ENCODE peak calls at places on chromosome 1, in four cellular contexts. S is mammary epithelial cell, X is A673, J is HepG2. G is an unnamed sample.

GRCh38 chr1:66271216-66271903 is 262.6 kb upstream of the SGIP1 start:
- DNase-seq in S (peak; percentile 96), X (peak; percentile 96), J (no peak), G (peak; percentile 99)

GRCh38 chr1:42973304-42973703 is 14.6 kb upstream of the SLC2A1 start:
- DNase-seq in S (no peak), X (no peak), J (no peak), G (peak; percentile 47)

GRCh38 chr1:34013958-34014737 is 150.3 kb downstream of the HMGB4 start:
- DNase-seq in S (no peak), X (peak; percentile 38), J (no peak), G (no peak)

GRCh38 chr1:205947024-205947423 is 3.8 kb upstream of the SLC26A9 start:
- DNase-seq in S (peak; percentile 75), X (no peak), J (no peak), G (no peak)

GRCh38 chr1:150420560-150421265 is 56.8 kb downstream of the RPRD2 start:
- DNase-seq in S (no peak), X (peak; percentile 25), J (no peak), G (peak; percentile 40)

GRCh38 chr1:41280189-41281032 is 38.3 kb upstream of the SCMH1 start:
- DNase-seq in S (no peak), X (no peak), J (no peak), G (no peak)

GRCh38 chr1:198699167-198700015 is 60.6 kb downstream of the PTPRC start:
- DNase-seq in S (peak; percentile 64), X (peak; percentile 47), J (peak; percentile 30), G (peak; percentile 25)

GRCh38 chr1:34296059-34296458 is 119.4 kb downstream of the C1orf94 start:
- DNase-seq in S (no peak), X (no peak), J (no peak), G (no peak)

GRCh38 chr1:235838021-235838420 is 28.7 kb downstream of the LYST start:
- DNase-seq in S (no peak), X (no peak), J (no peak), G (no peak)

GRCh38 chr1:92957020-92957734 is 4.1 kb downstream of the DIPK1A start:
- DNase-seq in S (no peak), X (no peak), J (no peak), G (no peak)

GRCh38 chr1:247923941-247924340 is 748 bp upstream of the OR2AJ1 start:
- DNase-seq in S (no peak), X (no peak), J (no peak), G (no peak)

GRCh38 chr1:222970040-222970439 is 155.2 kb downstream of the DISP1 start:
- DNase-seq in S (no peak), X (peak; percentile 4), J (no peak), G (no peak)

GRCh38 chr1:180170569-180170968 is 15.9 kb downstream of the QSOX1 start:
- DNase-seq in S (peak; percentile 73), X (no peak), J (peak; percentile 19), G (no peak)

GRCh38 chr1:150476754-150477153 is 10.5 kb upstream of the TARS2 start:
- DNase-seq in S (no peak), X (no peak), J (no peak), G (no peak)

GRCh38 chr1:243345205-243345604 is 89.4 kb downstream of the SDCCAG8 start:
- DNase-seq in S (no peak), X (peak; percentile 2), J (no peak), G (no peak)

GRCh38 chr1:89602871-89603404 is 30.0 kb upstream of the LRRC8C start:
- DNase-seq in S (no peak), X (no peak), J (no peak), G (no peak)

GRCh38 chr1:203800001-203800400 is 4.6 kb downstream of the ZBED6 start:
- DNase-seq in S (no peak), X (no peak), J (no peak), G (no peak)

GRCh38 chr1:147273409-147274307 is 31.2 kb downstream of the CHD1L start:
- DNase-seq in S (peak; percentile 79), X (peak; percentile 80), J (peak; percentile 56), G (peak; percentile 72)

GRCh38 chr1:153565529-153566374 is at the start of gene S100A2:
- DNase-seq in S (peak; percentile 99), X (peak; percentile 77), J (peak; percentile 40), G (peak; percentile 93)

GRCh38 chr1:38003261-38004250 is 1.8 kb downstream of the FHL3 start:
- DNase-seq in S (no peak), X (no peak), J (no peak), G (no peak)

GRCh38 chr1:224831501-224831900 is 98.0 kb upstream of the DNAH14 start:
- DNase-seq in S (no peak), X (no peak), J (no peak), G (peak; percentile 20)

GRCh38 chr1:19884312-19884711 is 2.1 kb downstream of the OTUD3 start:
- DNase-seq in S (no peak), X (no peak), J (no peak), G (no peak)

GRCh38 chr1:242523282-242523967 is 1.1 kb downstream of the PLD5 start:
- DNase-seq in S (peak; percentile 4), X (no peak), J (no peak), G (no peak)

GRCh38 chr1:12189328-12189682 is 22.5 kb downstream of the TNFRSF1B start:
- DNase-seq in S (no peak), X (no peak), J (no peak), G (no peak)

GRCh38 chr1:199522338-199522737 is 505.2 kb upstream of the NR5A2 start:
- DNase-seq in S (no peak), X (no peak), J (no peak), G (peak; percentile 10)

GRCh38 chr1:15994590-15995351 is 9.3 kb upstream of the SRARP start:
- DNase-seq in S (peak; percentile 40), X (peak; percentile 29), J (peak; percentile 56), G (peak; percentile 25)

GRCh38 chr1:5481889-5482288 is 510.3 kb downstream of the NPHP4 start:
- DNase-seq in S (no peak), X (peak; percentile 8), J (no peak), G (no peak)

GRCh38 chr1:46581685-46582455 is 22.2 kb downstream of the MKNK1 start:
- DNase-seq in S (peak; percentile 4), X (no peak), J (no peak), G (no peak)

GRCh38 chr1:210299501-210299900 is 29.2 kb upstream of the HHAT start:
- DNase-seq in S (peak; percentile 41), X (no peak), J (no peak), G (no peak)

GRCh38 chr1:81151300-81151699 is 649.4 kb upstream of the ADGRL2 start:
- DNase-seq in S (peak; percentile 8), X (no peak), J (no peak), G (peak; percentile 58)

GRCh38 chr1:31639543-31639942 is 5.1 kb downstream of the PEF1 start:
- DNase-seq in S (peak; percentile 76), X (peak; percentile 15), J (no peak), G (peak; percentile 61)

GRCh38 chr1:80799457-80799856 is 1001.3 kb upstream of the ADGRL2 start:
- DNase-seq in S (no peak), X (peak; percentile 19), J (no peak), G (no peak)

GRCh38 chr1:39952359-39953110 is 2.4 kb upstream of the MFSD2A start:
- DNase-seq in S (peak; percentile 70), X (no peak), J (peak; percentile 66), G (peak; percentile 21)

GRCh38 chr1:3074800-3075199 is 5.8 kb downstream of the PRDM16 start:
- DNase-seq in S (no peak), X (no peak), J (no peak), G (peak; percentile 13)

GRCh38 chr1:3074297-3074741 is 5.3 kb downstream of the PRDM16 start:
- DNase-seq in S (no peak), X (no peak), J (no peak), G (peak; percentile 20)

GRCh38 chr1:3072178-3072947 is 3.4 kb downstream of the PRDM16 start:
- DNase-seq in S (no peak), X (no peak), J (no peak), G (peak; percentile 9)

GRCh38 chr1:3072948-3073519 is 4.0 kb downstream of the PRDM16 start:
- DNase-seq in S (no peak), X (no peak), J (no peak), G (no peak)

DNA sequence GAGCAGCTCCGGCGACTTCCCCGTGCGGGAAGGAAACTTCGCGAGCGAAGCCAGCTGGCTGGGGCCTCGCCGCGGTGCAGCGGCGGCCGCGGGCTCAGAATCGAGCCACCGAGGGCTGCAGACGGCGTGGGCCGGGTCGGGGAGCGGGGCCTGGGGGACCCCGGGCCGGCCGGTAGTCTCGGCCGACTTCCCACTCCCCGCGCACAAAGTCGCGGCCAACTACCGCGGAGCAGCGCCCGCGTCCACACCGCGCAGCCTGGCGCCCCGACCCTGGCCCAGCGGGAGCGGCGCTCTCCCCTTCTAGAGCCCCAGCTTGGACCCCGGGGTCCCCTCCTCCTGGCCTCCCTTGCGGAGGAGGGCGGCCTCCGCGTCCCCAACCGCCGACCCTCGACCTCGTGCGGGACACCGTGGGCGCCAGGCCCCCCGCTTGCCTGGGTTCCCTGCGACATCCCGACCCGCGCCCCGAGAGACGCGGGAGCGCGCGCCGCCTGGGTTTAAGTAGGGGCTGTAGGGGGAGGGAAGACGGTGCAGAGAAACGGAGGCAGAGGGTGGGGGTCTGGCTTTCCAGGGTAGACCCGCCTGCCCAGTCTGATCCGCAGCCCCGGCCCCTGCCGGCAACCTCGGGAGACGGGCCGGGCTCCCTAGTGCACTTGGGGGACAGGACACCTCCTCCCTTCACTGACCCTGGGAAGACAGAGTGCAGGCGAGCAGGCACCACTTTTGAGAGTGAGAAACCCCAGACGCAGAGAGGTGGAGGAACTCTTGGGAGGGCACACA is 4.7 kb downstream of the PRDM16 start:
- DNase-seq in S (no peak), X (no peak), J (no peak), G (no peak)
- TF ChIP-seq EZH2 in S (no peak), X (no peak), J (no peak), G (peak; percentile 58)

GRCh38 chr1:208652300-208653160 is 408.3 kb upstream of the PLXNA2 start:
- DNase-seq in S (peak; percentile 54), X (peak; percentile 74), J (peak; percentile 23), G (peak; percentile 44)
- TF ChIP-seq CTCF in S (peak; percentile 87), X (peak; percentile 84), J (peak; percentile 77), G (peak; percentile 94)

GRCh38 chr1:58465825-58466617 is 80.5 kb downstream of the OMA1 start:
- DNase-seq in S (peak; percentile 78), X (no peak), J (no peak), G (peak; percentile 84)

GRCh38 chr1:58466618-58467241 is 79.8 kb downstream of the OMA1 start:
- DNase-seq in S (no peak), X (no peak), J (no peak), G (no peak)

GRCh38 chr1:58465176-58465575 is 81.3 kb downstream of the OMA1 start:
- DNase-seq in S (no peak), X (no peak), J (no peak), G (no peak)

GRCh38 chr1:58468612-58469493 is 77.7 kb downstream of the OMA1 start:
- DNase-seq in S (no peak), X (no peak), J (no peak), G (no peak)
- TF ChIP-seq EZH2 in S (no peak), X (no peak), J (no peak), G (no peak)

GRCh38 chr1:2878591-2878990 is 77.1 kb upstream of the TTC34 start:
- DNase-seq in S (no peak), X (no peak), J (no peak), G (no peak)

GRCh38 chr1:2877391-2877790 is 75.9 kb upstream of the TTC34 start:
- DNase-seq in S (no peak), X (no peak), J (no peak), G (no peak)

GRCh38 chr1:2876846-2877245 is 75.4 kb upstream of the TTC34 start:
- DNase-seq in S (no peak), X (no peak), J (no peak), G (no peak)

GRCh38 chr1:2874207-2875165 is 73.0 kb upstream of the TTC34 start:
- DNase-seq in S (no peak), X (no peak), J (no peak), G (no peak)

GRCh38 chr1:2875677-2876531 is 74.4 kb upstream of the TTC34 start:
- DNase-seq in S (no peak), X (no peak), J (no peak), G (no peak)
- TF ChIP-seq CTCF in S (no peak), X (no peak), J (peak; percentile 80), G (no peak)

G was measured in astrocyte.